ENCODE peak calls at places on chromosomes 1 and 21, in seven cellular contexts. I is nephron progenitor cell, X is mucosa of descending colon, U is GM13977, V is uterus, N is right atrium auricular region, T is lower lobe of right lung. C is an unnamed sample.

GRCh38 chr1:234599617-234600417 is 10.2 kb downstream of the IRF2BP2 start:
- DNase-seq in T (peak), I (peak), N (peak), X (peak), U (peak), V (peak), C (peak)

GRCh38 chr1:186202174-186202843 is 172.7 kb downstream of the TPR start:
- DNase-seq in X (no peak), N (peak), U (no peak), V (peak), I (no peak), T (no peak), C (no peak)

GRCh38 chr1:200184196-200184595 is 156.7 kb downstream of the NR5A2 start:
- DNase-seq in T (peak), N (peak), X (peak), V (peak), I (no peak), U (no peak), C (peak)

GRCh38 chr1:17926906-17927305 is 171.8 kb downstream of the ACTL8 start:
- DNase-seq in I (no peak), V (no peak), X (no peak), T (no peak), N (no peak), U (no peak), C (no peak)

GRCh38 chr21:46151261-46151988 is 4.0 kb downstream of the FTCD start:
- DNase-seq in N (no peak), X (peak), V (peak), U (no peak), I (peak), T (peak), C (no peak)

GRCh38 chr1:204446413-204447111 is 34.9 kb upstream of the PPP1R15B start:
- DNase-seq in X (peak), I (peak), T (peak), V (peak), N (no peak), U (peak), C (peak)

GRCh38 chr1:212450331-212450881 is 17.7 kb downstream of the NENF start:
- DNase-seq in N (no peak), T (no peak), V (no peak), U (no peak), I (no peak), X (no peak), C (peak)

GRCh38 chr1:233730809-233731208 is 116.9 kb downstream of the KCNK1 start:
- DNase-seq in V (no peak), N (no peak), U (no peak), I (peak), X (no peak), T (no peak), C (no peak)

GRCh38 chr1:93598861-93599439 is 82.7 kb downstream of the BCAR3 start:
- DNase-seq in V (no peak), U (no peak), T (no peak), I (no peak), X (no peak), N (no peak), C (no peak)

GRCh38 chr1:14113841-14114567 is 414.0 kb downstream of the PRDM2 start:
- DNase-seq in V (no peak), T (peak), N (peak), X (no peak), U (peak), I (peak), C (no peak)

GRCh38 chr21:27693376-27693775 is 726.5 kb upstream of the ADAMTS5 start:
- DNase-seq in V (no peak), I (no peak), T (no peak), N (no peak), U (no peak), X (no peak), C (peak)

GRCh38 chr1:175520186-175520585 is 223.2 kb downstream of the TNR start:
- DNase-seq in X (peak), V (no peak), T (no peak), N (no peak), I (no peak), U (no peak), C (no peak)

GRCh38 chr1:204923209-204923608 is 52.5 kb downstream of the NFASC start:
- DNase-seq in U (no peak), I (no peak), X (no peak), V (no peak), T (no peak), N (no peak), C (no peak)

GRCh38 chr1:115183711-115184259 is 94.5 kb upstream of the TSPAN2 start:
- DNase-seq in T (no peak), I (no peak), X (no peak), V (peak), U (no peak), N (no peak), C (no peak)

GRCh38 chr21:32687946-32688345 is 39.9 kb downstream of the SYNJ1 start:
- DNase-seq in U (peak), X (no peak), V (no peak), T (no peak), I (no peak), N (no peak), C (no peak)

GRCh38 chr1:64956241-64956640 is 10.1 kb downstream of the JAK1 start:
- DNase-seq in X (no peak), T (no peak), U (no peak), V (no peak), I (no peak), N (no peak), C (no peak)

GRCh38 chr1:31441558-31441957 is 28.5 kb downstream of the SERINC2 start:
- DNase-seq in X (no peak), I (no peak), V (no peak), U (no peak), T (no peak), N (no peak), C (no peak)

GRCh38 chr1:169885207-169885606 is 8.5 kb downstream of the SCYL3 start:
- DNase-seq in T (no peak), I (no peak), V (no peak), N (no peak), X (no peak), U (no peak), C (peak)

GRCh38 chr1:159054427-159054826 is 22.1 kb downstream of the AIM2 start:
- DNase-seq in N (no peak), X (no peak), T (no peak), I (no peak), U (no peak), V (no peak), C (peak)

GRCh38 chr1:202249846-202250245 is 56.2 kb downstream of the LGR6 start:
- DNase-seq in V (no peak), N (no peak), T (no peak), I (no peak), X (no peak), U (no peak), C (no peak)

GRCh38 chr21:42062543-42063022 is 8.5 kb upstream of the UMODL1 start:
- DNase-seq in I (no peak), X (peak), T (peak), V (no peak), U (peak), N (no peak), C (no peak)

GRCh38 chr1:219041819-219042218 is 131.9 kb upstream of the LYPLAL1 start:
- DNase-seq in V (no peak), U (no peak), T (no peak), I (no peak), N (no peak), X (no peak), C (peak)

GRCh38 chr1:24894002-24894401 is 36.1 kb downstream of the RUNX3 start:
- DNase-seq in V (no peak), N (no peak), U (peak), I (no peak), T (no peak), X (peak), C (no peak)

GRCh38 chr1:193058529-193059281 is 455 bp downstream of the UCHL5 start:
- DNase-seq in V (peak), N (peak), T (peak), X (peak), U (peak), I (peak), C (peak)

GRCh38 chr1:91741301-91741700 is 144.7 kb downstream of the TGFBR3 start:
- DNase-seq in U (no peak), N (no peak), T (no peak), V (no peak), I (no peak), X (no peak), C (peak)

GRCh38 chr1:29719253-29719652 is 482.9 kb downstream of the PTPRU start:
- DNase-seq in U (no peak), N (no peak), V (no peak), I (no peak), X (no peak), T (no peak), C (no peak)

GRCh38 chr1:116325922-116326321 is 47.1 kb upstream of the ATP1A1 start:
- DNase-seq in I (no peak), V (no peak), T (no peak), U (no peak), N (no peak), X (no peak), C (no peak)

GRCh38 chr1:14987829-14988603 is 165.5 kb upstream of the TMEM51 start:
- DNase-seq in X (no peak), I (no peak), U (no peak), T (no peak), N (peak), V (no peak), C (no peak)

GRCh38 chr1:84541679-84542078 is 32.6 kb downstream of the CTBS start:
- DNase-seq in N (no peak), U (no peak), I (no peak), V (no peak), X (no peak), T (no peak), C (no peak)

GRCh38 chr1:43317817-43318471 is 17.2 kb downstream of the TIE1 start:
- DNase-seq in T (no peak), V (no peak), X (no peak), I (no peak), N (no peak), U (no peak), C (no peak)

GRCh38 chr1:43315963-43316737 is 15.4 kb downstream of the TIE1 start:
- DNase-seq in I (no peak), N (no peak), X (peak), V (no peak), T (no peak), U (no peak), C (no peak)

GRCh38 chr1:43318831-43319230 is 18.0 kb downstream of the TIE1 start:
- DNase-seq in I (no peak), U (no peak), T (no peak), X (no peak), V (no peak), N (no peak), C (no peak)

GRCh38 chr1:43315481-43315880 is 14.7 kb downstream of the TIE1 start:
- DNase-seq in N (no peak), X (no peak), T (no peak), I (no peak), U (no peak), V (no peak), C (no peak)

DNA sequence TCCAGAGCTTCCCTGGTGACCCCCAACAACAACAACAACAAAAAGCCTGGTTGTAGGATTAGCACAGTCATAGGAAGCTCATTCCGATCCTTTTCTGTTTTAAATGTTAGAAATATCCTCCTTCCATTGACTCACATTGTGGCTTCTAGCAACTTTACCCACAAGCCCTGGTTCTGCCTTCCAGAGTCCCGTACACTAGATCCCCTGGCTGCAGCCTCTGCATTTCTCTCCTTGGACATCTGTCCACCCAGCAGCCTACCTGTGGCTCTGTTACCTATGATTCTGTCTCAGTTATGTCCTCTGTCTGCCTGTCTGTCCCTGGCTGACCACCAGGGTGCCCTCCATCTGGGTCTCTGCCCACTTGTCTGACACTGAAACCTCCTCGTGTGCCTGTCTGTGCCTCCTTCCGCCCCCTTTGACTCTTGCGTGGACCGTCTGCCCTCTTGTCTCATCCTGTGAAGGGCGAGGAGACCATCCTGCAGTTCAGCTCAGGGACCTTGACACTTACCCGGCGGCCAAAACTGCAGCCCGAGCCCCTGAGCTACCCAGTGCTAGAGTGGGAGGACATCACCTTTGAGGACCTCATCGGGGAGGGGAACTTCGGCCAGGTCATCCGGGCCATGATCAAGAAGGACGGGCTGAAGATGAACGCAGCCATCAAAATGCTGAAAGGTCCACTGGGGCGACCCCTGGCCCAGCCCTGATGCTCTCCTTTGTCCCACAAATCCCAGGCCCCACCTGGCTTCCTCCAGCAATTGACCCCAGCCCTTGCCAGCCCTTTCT is 16.1 kb downstream of the TIE1 start:
- DNase-seq in V (no peak), X (no peak), N (no peak), T (no peak), I (no peak), U (no peak), C (no peak)
- TF ChIP-seq CTCF in V (no peak), X (no peak), N (no peak), T (peak), I (no peak), U (no peak), C (peak)

GRCh38 chr1:42737986-42738677 is 1.9 kb downstream of the CLDN19 start:
- DNase-seq in X (no peak), N (no peak), U (no peak), I (no peak), V (no peak), T (no peak), C (no peak)

GRCh38 chr1:42736571-42737200 is 3.4 kb downstream of the CLDN19 start:
- DNase-seq in N (no peak), I (no peak), V (no peak), X (no peak), U (no peak), T (no peak), C (no peak)

GRCh38 chr1:42738678-42739226 is 1.3 kb downstream of the CLDN19 start:
- DNase-seq in U (no peak), V (no peak), X (no peak), I (no peak), N (no peak), T (no peak), C (no peak)

GRCh38 chr1:42736152-42736551 is 3.9 kb downstream of the CLDN19 start:
- DNase-seq in U (no peak), T (no peak), X (no peak), V (no peak), N (no peak), I (no peak), C (no peak)

DNA sequence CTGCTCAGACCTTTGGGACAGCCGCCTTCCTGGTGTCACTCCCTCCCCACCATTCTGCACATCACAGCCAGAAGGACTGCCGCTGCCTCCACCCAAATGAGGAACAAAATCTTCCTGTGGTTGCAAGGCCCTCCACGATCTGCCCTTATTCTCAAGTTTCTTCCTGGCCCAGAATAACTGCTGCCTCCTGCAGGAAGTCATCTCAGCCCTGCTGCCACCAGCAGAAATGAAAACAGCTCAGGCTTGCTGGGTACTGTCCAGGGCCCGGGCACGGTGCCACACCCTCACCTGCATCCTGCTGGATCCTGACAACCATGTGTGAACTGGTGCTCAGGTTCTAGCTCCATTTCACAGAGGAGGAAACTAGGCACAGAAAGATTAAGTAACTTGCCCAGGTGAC is 2.8 kb downstream of the CLDN19 start:
- DNase-seq in T (no peak), N (no peak), V (no peak), X (peak), U (peak), I (no peak), C (no peak)
- TF ChIP-seq CTCF in T (peak), N (no peak), V (no peak), X (no peak), U (peak), I (no peak), C (peak)

GRCh38 chr1:230922620-230923019 is 54.3 kb upstream of the C1orf198 start:
- DNase-seq in N (no peak), U (no peak), V (no peak), X (no peak), I (no peak), T (no peak), C (peak)
- TF ChIP-seq CTCF in N (no peak), U (no peak), V (no peak), X (no peak), I (no peak), T (no peak), C (peak)

GRCh38 chr1:3026581-3027511 is 5.6 kb downstream of the ACTRT2 start:
- DNase-seq in N (no peak), U (no peak), T (no peak), I (no peak), X (no peak), V (no peak), C (no peak)
- TF ChIP-seq CTCF in N (no peak), U (no peak), T (no peak), I (no peak), X (no peak), V (no peak), C (no peak)

GRCh38 chr1:226661965-226662364 is 77.1 kb downstream of the ITPKB start:
- DNase-seq in X (peak), V (peak), U (no peak), N (no peak), T (no peak), I (peak), C (peak)
- TF ChIP-seq CTCF in X (no peak), V (no peak), U (no peak), N (no peak), T (no peak), I (no peak), C (no peak)

C was measured in HFFc6.